ENCODE peak calls at places on chromosomes 4 and X, in four cellular contexts. S, V, T and M are unnamed samples.
A peak's percentile ranks its signal among the peaks of the same experiment; 100 is the strongest.

GRCh38 chr4:66554844-66555243 is 884.6 kb upstream of the EPHA5 start:
- DNase-seq in S (no peak), T (no peak), V (no peak), M (no peak)

GRCh38 chr4:124948976-124949597 is 236.6 kb upstream of the ANKRD50 start:
- DNase-seq in V (no peak), S (no peak), T (no peak), M (no peak)

GRCh38 chr4:48706741-48707140 is 73.3 kb downstream of the FRYL start:
- DNase-seq in V (no peak), T (no peak), S (no peak), M (no peak)

GRCh38 chr4:84648185-84648584 is 65.3 kb downstream of the CDS1 start:
- DNase-seq in V (no peak), T (no peak), S (no peak), M (no peak)

GRCh38 chr4:81257021-81257420 is 42.0 kb upstream of the PRKG2 start:
- DNase-seq in V (no peak), S (no peak), T (no peak), M (no peak)

GRCh38 chr4:70838972-70839536 is 636 bp downstream of the GRSF1 start:
- DNase-seq in V (peak; percentile 79), T (peak; percentile 88), S (peak; percentile 83), M (peak; percentile 90)

GRCh38 chr4:6221851-6222760 is 21.8 kb upstream of the JAKMIP1 start:
- DNase-seq in V (peak; percentile 94), T (peak; percentile 70), S (peak; percentile 36), M (peak; percentile 73)

GRCh38 chr4:177127658-177128057 is 182.0 kb upstream of the NEIL3 start:
- DNase-seq in T (no peak), S (no peak), V (no peak), M (no peak)

GRCh38 chr4:96035727-96036126 is 195.8 kb downstream of the PDHA2 start:
- DNase-seq in S (no peak), T (no peak), V (no peak), M (no peak)

GRCh38 chrX:115595049-115595448 is 34.1 kb downstream of the PLS3 start:
- DNase-seq in V (no peak), T (no peak), S (no peak), M (no peak)

DNA sequence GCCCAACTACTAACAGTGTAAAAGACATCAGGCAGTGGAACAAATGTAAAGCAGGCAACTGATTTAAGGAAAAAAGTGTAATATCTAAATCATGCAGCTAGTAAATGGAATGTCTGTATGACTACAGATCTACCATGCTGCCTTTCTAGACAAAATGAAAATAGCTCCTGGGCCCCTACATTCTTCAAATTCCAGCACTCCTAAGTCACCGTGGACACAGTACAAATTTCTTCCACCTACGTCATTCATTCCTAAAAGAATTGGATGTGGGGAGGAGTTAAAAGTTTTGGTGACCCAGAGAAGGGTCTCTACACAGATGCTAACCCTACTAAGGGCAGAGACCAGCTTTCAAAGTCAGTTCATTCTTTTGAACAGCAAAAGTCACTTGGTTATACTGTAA is 137.2 kb upstream of the ARHGEF9 start:
- DNase-seq in S (no peak), V (no peak), T (no peak), M (no peak)
- H3K27ac ChIP-seq in S (peak overlapping the region; percentile 23), V (no peak overlapping the region), T (no peak overlapping the region), M (no peak overlapping the region)

GRCh38 chrX:25275159-25275558 is 259.4 kb upstream of the ARX start:
- DNase-seq in V (no peak), T (no peak), S (no peak), M (no peak)
- H3K27ac ChIP-seq in V (no peak overlapping the region), T (no peak overlapping the region), S (no peak overlapping the region), M (no peak overlapping the region)

GRCh38 chr4:41215155-41215554 is 813 bp upstream of the APBB2 start:
- DNase-seq in S (no peak), V (peak; percentile 61), T (no peak), M (no peak)
- H3K27ac ChIP-seq in S (no peak overlapping the region), V (no peak overlapping the region), T (peak overlapping the region; percentile 89), M (no peak overlapping the region)

GRCh38 chr4:109590841-109591357 is 30.9 kb downstream of the MCUB start:
- DNase-seq in V (no peak), S (no peak), T (no peak), M (no peak)
- H3K27ac ChIP-seq in V (no peak overlapping the region), S (no peak overlapping the region), T (no peak overlapping the region), M (no peak overlapping the region)

GRCh38 chr4:74431113-74431826 is 13.7 kb upstream of the AREG start:
- DNase-seq in V (no peak), T (no peak), S (no peak), M (no peak)

GRCh38 chr4:74435296-74435695 is 9.6 kb upstream of the AREG start:
- DNase-seq in T (no peak), V (no peak), S (no peak), M (no peak)

GRCh38 chr4:74428278-74428677 is 16.7 kb upstream of the AREG start:
- DNase-seq in T (no peak), V (no peak), S (no peak), M (no peak)

GRCh38 chr4:74433541-74434172 is 11.3 kb upstream of the AREG start:
- DNase-seq in S (no peak), T (no peak), V (peak; percentile 21), M (no peak)

DNA sequence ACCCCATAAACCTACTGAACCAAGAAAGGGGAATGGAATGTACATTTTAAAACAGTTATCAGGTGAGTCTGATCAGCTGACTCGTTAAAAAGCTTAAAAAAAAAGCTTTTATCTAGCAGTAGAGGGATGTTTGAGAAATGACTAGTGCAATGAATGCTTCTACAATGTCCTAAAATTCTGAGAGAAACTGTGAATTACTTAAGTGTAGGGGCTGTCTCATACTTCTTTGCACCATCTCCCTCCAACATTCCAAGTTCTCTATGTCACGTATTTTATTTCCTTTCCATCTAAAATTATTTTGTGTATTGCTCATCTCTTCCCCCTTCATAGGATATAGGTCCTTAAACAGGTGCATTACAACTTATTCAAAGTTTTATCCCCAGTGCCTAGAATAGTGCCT is 11.9 kb upstream of the AREG start:
- DNase-seq in S (no peak), V (no peak), T (no peak), M (no peak)
- H3K27ac ChIP-seq in S (no peak overlapping the region), V (no peak overlapping the region), T (no peak overlapping the region), M (no peak overlapping the region)

GRCh38 chr4:123342498-123342897 is 54.1 kb upstream of the SPRY1 start:
- DNase-seq in V (no peak), T (no peak), S (no peak), M (no peak)
- H3K27ac ChIP-seq in V (no peak overlapping the region), T (peak overlapping the region; percentile 62), S (no peak overlapping the region), M (no peak overlapping the region)